ENCODE peak calls at places on chromosomes 5 and 9, in eight cellular contexts. K, V, H, D, Z, B, O and A are unnamed samples.

GRCh38 chr9:5450360-5451051 is at the start of gene CD274:
- DNase-seq in O (peak), K (peak), V (peak), D (peak), B (peak), H (peak), Z (peak), A (peak)

GRCh38 chr5:137619191-137619870 is 116.6 kb downstream of the KLHL3 start:
- DNase-seq in H (peak), V (peak), Z (peak), D (no peak), K (peak), B (no peak), O (peak), A (no peak)

GRCh38 chr9:131051592-131052517 is 42.9 kb downstream of the LAMC3 start:
- DNase-seq in D (no peak), B (no peak), V (no peak), Z (no peak), O (no peak), H (no peak), K (no peak), A (no peak)

GRCh38 chr5:173324115-173325001 is 3.9 kb downstream of the STC2 start:
- DNase-seq in V (peak), K (peak), B (no peak), H (peak), Z (peak), O (no peak), D (peak), A (no peak)

GRCh38 chr5:14270212-14270702 is 127.1 kb downstream of the TRIO start:
- DNase-seq in Z (no peak), B (no peak), D (no peak), V (peak), H (peak), O (peak), K (no peak), A (no peak)

GRCh38 chr5:159022178-159022556 is 77.5 kb downstream of the EBF1 start:
- DNase-seq in H (peak), D (no peak), Z (peak), B (no peak), V (peak), O (no peak), K (peak), A (no peak)

GRCh38 chr9:130129425-130130061 is 42.7 kb upstream of the NCS1 start:
- DNase-seq in O (no peak), D (peak), Z (no peak), V (no peak), B (no peak), H (no peak), K (no peak), A (peak)

GRCh38 chr5:14366763-14367162 is 214.8 kb upstream of the OTULINL start:
- DNase-seq in V (no peak), B (no peak), K (no peak), O (no peak), D (no peak), H (no peak), Z (no peak), A (no peak)

GRCh38 chr5:120314201-120314600 is 149.9 kb upstream of the PRR16 start:
- DNase-seq in B (no peak), K (no peak), D (no peak), V (peak), H (no peak), Z (no peak), O (peak), A (no peak)

GRCh38 chr5:128674837-128675446 is 136.9 kb upstream of the FBN2 start:
- DNase-seq in D (peak), K (peak), B (peak), O (peak), Z (no peak), H (no peak), V (peak), A (no peak)

GRCh38 chr9:130172858-130173461 is 756 bp downstream of the NCS1 start:
- DNase-seq in Z (no peak), B (no peak), D (peak), H (no peak), V (no peak), K (no peak), O (peak), A (no peak)

GRCh38 chr9:86405926-86406325 is 51.7 kb upstream of the TUT7 start:
- DNase-seq in H (no peak), B (no peak), D (no peak), V (peak), Z (no peak), K (no peak), O (peak), A (no peak)

GRCh38 chr5:143495823-143496275 is 92.4 kb upstream of the NR3C1 start:
- DNase-seq in O (peak), K (no peak), D (no peak), V (peak), H (no peak), B (no peak), Z (no peak), A (no peak)

GRCh38 chr9:129223551-129224208 is 45.6 kb upstream of the IER5L start:
- DNase-seq in D (no peak), K (no peak), V (no peak), Z (no peak), B (no peak), O (no peak), H (no peak), A (no peak)

GRCh38 chr9:129052592-129052991 is 16.2 kb downstream of the MIGA2 start:
- DNase-seq in V (no peak), O (peak), K (peak), Z (peak), D (peak), B (no peak), H (peak), A (no peak)

GRCh38 chr9:35002623-35003022 is 13.1 kb downstream of the DNAJB5 start:
- DNase-seq in D (no peak), B (no peak), V (no peak), H (no peak), O (no peak), K (no peak), Z (no peak), A (no peak)

GRCh38 chr5:53169933-53170332 is 60.4 kb upstream of the MOCS2 start:
- DNase-seq in B (no peak), O (no peak), Z (no peak), D (no peak), K (no peak), H (no peak), V (no peak), A (no peak)

GRCh38 chr5:78879541-78879940 is 105.6 kb downstream of the ARSB start:
- DNase-seq in V (no peak), K (no peak), Z (no peak), D (no peak), O (no peak), B (no peak), H (no peak), A (no peak)

GRCh38 chr5:154365823-154366222 is 80.0 kb upstream of the SAP30L start:
- DNase-seq in Z (no peak), H (no peak), K (no peak), D (no peak), V (peak), O (peak), B (no peak), A (no peak)

GRCh38 chr5:154366353-154366752 is 79.4 kb upstream of the SAP30L start:
- DNase-seq in Z (no peak), B (no peak), K (no peak), D (no peak), O (no peak), V (peak), H (no peak), A (no peak)

GRCh38 chr5:154367101-154367500 is 78.7 kb upstream of the SAP30L start:
- DNase-seq in H (no peak), K (no peak), B (no peak), Z (no peak), D (no peak), O (peak), V (peak), A (no peak)

GRCh38 chr5:154364845-154365244 is 81.0 kb upstream of the SAP30L start:
- DNase-seq in V (no peak), Z (no peak), B (no peak), K (no peak), O (no peak), H (no peak), D (no peak), A (no peak)

GRCh38 chr5:154363411-154363810 is 82.4 kb upstream of the SAP30L start:
- DNase-seq in V (no peak), Z (no peak), K (no peak), O (no peak), D (no peak), H (no peak), B (no peak), A (no peak)
- H3K4me3 ChIP-seq in V (no peak), Z (no peak), K (no peak), O (no peak), D (no peak), H (no peak), B (no peak), A (no peak)

GRCh38 chr9:124264812-124265211 is 7.1 kb downstream of the NEK6 start:
- DNase-seq in Z (no peak), B (no peak), K (no peak), D (no peak), O (no peak), V (no peak), H (no peak), A (peak)

GRCh38 chr9:124262596-124263045 is 4.9 kb downstream of the NEK6 start:
- DNase-seq in D (no peak), H (no peak), K (no peak), B (no peak), O (no peak), V (peak), Z (no peak), A (no peak)

GRCh38 chr9:124263158-124263557 is 5.4 kb downstream of the NEK6 start:
- DNase-seq in O (no peak), D (no peak), K (no peak), Z (no peak), V (no peak), H (no peak), B (no peak), A (no peak)

GRCh38 chr9:124261787-124262595 is 4.2 kb downstream of the NEK6 start:
- DNase-seq in D (peak), O (no peak), Z (no peak), H (no peak), K (no peak), V (peak), B (no peak), A (no peak)

GRCh38 chr9:124263800-124264426 is 6.2 kb downstream of the NEK6 start:
- DNase-seq in V (no peak), O (no peak), K (no peak), Z (no peak), B (no peak), D (peak), H (no peak), A (no peak)
- H3K4me3 ChIP-seq in V (no peak), O (no peak), K (no peak), Z (no peak), B (no peak), D (no peak), H (no peak), A (peak)

DNA sequence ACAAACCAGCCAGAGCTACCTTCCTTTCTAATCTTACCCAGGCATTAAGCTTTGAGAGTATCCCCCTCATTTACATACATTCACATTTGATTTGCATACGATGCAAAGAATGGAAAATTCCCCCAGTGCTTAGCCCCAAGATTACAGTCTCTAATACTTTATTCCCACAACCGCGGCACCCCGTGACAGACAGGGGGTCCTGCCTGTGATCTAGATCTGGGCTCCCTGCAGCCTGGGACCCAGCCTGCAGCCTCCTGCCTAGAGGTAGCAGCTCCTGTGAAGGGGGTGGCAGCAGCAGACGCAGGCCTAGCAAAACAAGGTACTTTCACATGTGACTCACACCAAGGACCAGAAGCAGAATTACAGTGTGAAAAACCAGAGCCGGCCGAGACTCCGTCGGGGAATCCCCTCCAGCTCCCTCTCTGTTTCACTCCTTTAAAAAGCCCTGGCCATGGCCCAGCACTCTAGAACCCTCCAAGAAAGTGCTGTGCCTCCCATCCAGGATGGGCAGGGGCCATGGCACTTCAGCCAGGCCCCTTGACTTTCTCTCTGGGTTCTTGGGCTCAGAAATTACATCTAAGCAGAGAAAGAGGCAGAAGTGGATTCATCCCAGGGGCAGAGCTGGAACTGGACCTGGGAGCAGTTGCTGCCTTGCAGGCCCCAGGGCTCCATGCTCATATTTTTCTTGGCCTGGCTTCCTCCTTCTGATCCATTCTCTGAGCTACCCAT is 14.0 kb upstream of the TCF7 start:
- DNase-seq in D (peak), O (peak), V (peak), Z (no peak), B (peak), K (no peak), H (no peak), A (peak)
- H3K4me3 ChIP-seq in D (no peak), O (no peak), V (no peak), Z (no peak), B (peak), K (no peak), H (no peak), A (no peak)

GRCh38 chr5:141753971-141754713 is 72.1 kb upstream of the ARAP3 start:
- DNase-seq in Z (no peak), V (peak), K (no peak), B (peak), D (no peak), O (peak), H (no peak), A (no peak)

GRCh38 chr5:141753143-141753970 is 71.3 kb upstream of the ARAP3 start:
- DNase-seq in V (no peak), O (no peak), D (no peak), H (no peak), B (no peak), K (no peak), Z (no peak), A (no peak)

GRCh38 chr5:141757402-141757801 is 75.4 kb upstream of the ARAP3 start:
- DNase-seq in O (peak), B (no peak), K (no peak), H (no peak), Z (no peak), D (peak), V (peak), A (no peak)

GRCh38 chr5:141758316-141758965 is 76.4 kb upstream of the ARAP3 start:
- DNase-seq in V (no peak), O (no peak), H (no peak), Z (no peak), K (no peak), B (no peak), D (no peak), A (no peak)

DNA sequence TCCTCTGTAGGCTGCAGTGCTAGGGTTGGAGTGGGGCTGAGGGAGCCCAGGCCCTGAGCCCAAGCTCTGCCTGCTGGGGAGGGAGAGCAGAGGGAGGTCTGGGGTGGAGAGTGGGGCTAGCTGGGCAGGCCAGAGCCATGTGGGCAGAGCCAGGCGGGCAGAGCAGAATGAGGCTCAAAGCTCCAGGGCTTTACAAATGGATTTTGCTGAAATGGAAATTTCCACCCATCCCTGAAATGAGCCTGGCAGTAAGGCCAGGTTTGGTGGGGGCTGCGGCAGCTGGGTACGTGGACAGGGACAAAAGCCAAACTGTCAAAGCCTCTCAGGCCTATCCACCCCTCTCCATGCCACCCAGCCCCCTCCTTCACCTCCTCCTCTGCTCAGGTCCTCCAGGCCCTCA is 74.2 kb upstream of the ARAP3 start:
- DNase-seq in D (no peak), K (no peak), B (no peak), O (no peak), Z (no peak), H (no peak), V (no peak), A (no peak)
- H3K4me3 ChIP-seq in D (no peak), K (no peak), B (no peak), O (no peak), Z (no peak), H (no peak), V (no peak), A (no peak)

GRCh38 chr9:125238915-125239446 is 2.2 kb downstream of the HSPA5 start:
- DNase-seq in H (no peak), V (peak), O (no peak), K (no peak), Z (no peak), D (no peak), B (no peak), A (no peak)
- H3K4me3 ChIP-seq in H (peak), V (peak), O (peak), K (no peak), Z (peak), D (no peak), B (no peak), A (peak)

DNA sequence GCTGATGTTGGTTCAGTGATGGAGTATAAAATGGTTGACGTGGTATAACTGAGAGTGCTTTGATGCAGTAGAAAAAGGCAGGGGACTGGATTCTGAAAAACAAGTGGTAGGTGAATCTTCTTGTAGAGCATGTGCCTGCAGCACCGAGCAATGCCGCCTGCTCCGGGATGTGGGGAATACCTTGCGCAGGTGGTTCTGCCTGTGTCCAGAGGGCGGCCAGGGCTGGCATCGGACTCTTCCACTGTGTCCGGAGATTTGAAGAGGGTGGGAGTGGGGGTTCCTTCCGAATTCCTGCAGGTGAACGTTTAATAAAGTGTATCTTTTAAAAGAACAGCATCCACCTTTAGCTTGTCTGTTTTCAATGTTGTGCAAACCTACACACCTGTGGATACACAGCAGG is 238.0 kb downstream of the FANCC start:
- DNase-seq in Z (no peak), H (no peak), O (no peak), V (no peak), B (no peak), D (no peak), K (no peak), A (no peak)
- H3K4me3 ChIP-seq in Z (no peak), H (no peak), O (no peak), V (no peak), B (no peak), D (no peak), K (no peak), A (no peak)

DNA sequence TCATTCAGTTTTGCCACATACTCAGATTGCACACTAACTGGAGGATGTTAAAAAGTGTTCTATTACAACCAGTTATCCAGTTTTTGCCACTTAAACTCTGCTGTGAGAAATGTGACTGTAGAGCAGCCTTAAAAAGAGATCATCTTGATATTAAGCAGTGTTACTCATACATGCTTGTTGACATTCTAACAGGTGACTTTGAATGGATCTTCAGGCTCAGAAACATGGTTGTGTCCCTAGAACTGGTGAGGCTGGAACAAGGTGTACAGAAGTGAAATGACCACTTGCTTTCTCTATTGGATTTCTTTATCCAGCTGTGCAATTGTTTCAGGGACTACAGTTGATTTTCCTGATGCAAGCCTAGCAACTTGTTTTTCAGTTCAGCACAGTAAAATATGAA is 166.1 kb upstream of the CCDC152 start:
- DNase-seq in Z (no peak), H (no peak), K (no peak), B (no peak), D (no peak), V (no peak), O (no peak), A (no peak)
- H3K4me3 ChIP-seq in Z (no peak), H (no peak), K (no peak), B (no peak), D (no peak), V (no peak), O (no peak), A (no peak)